ENCODE peak calls at places on chromosomes 13 and 19, in nine cellular contexts. One of them, this sample, is unnamed.

GRCh38 chr13:102351486-102351885 is 50.4 kb downstream of the FGF14 start:
- DNase-seq in heart right ventricle: no peak
- DNase-seq in H9: no peak
- DNase-seq in tibial artery: no peak
- DNase-seq in IMR-90: no peak
- DNase-seq in osteoblast: no peak
- DNase-seq in WTC11: no peak
- DNase-seq in stomach: no peak
- DNase-seq in epithelial cell of esophagus: no peak
- DNase-seq in this sample: no peak

GRCh38 chr19:20179946-20180345 is 12.9 kb downstream of the ZNF486 start:
- DNase-seq in heart right ventricle: no peak
- DNase-seq in H9: no peak
- DNase-seq in tibial artery: no peak
- DNase-seq in IMR-90: no peak
- DNase-seq in osteoblast: no peak
- DNase-seq in WTC11: no peak
- DNase-seq in stomach: no peak
- DNase-seq in epithelial cell of esophagus: peak
- DNase-seq in this sample: no peak

GRCh38 chr13:46516624-46517318 is 36.2 kb upstream of the LRCH1 start:
- DNase-seq in heart right ventricle: no peak
- DNase-seq in H9: no peak
- DNase-seq in tibial artery: no peak
- DNase-seq in IMR-90: no peak
- DNase-seq in osteoblast: peak
- DNase-seq in WTC11: no peak
- DNase-seq in stomach: no peak
- DNase-seq in epithelial cell of esophagus: no peak
- DNase-seq in this sample: no peak

GRCh38 chr13:110201114-110201513 is 105.8 kb downstream of the COL4A1 start:
- DNase-seq in heart right ventricle: no peak
- DNase-seq in H9: no peak
- DNase-seq in tibial artery: no peak
- DNase-seq in IMR-90: no peak
- DNase-seq in osteoblast: no peak
- DNase-seq in WTC11: no peak
- DNase-seq in stomach: no peak
- DNase-seq in epithelial cell of esophagus: no peak
- DNase-seq in this sample: no peak

GRCh38 chr13:99158846-99159245 is 41.8 kb upstream of the UBAC2 start:
- DNase-seq in heart right ventricle: no peak
- DNase-seq in H9: no peak
- DNase-seq in tibial artery: no peak
- DNase-seq in IMR-90: no peak
- DNase-seq in osteoblast: no peak
- DNase-seq in WTC11: no peak
- DNase-seq in stomach: no peak
- DNase-seq in epithelial cell of esophagus: peak
- DNase-seq in this sample: peak

GRCh38 chr19:47228168-47228936 is 2.6 kb downstream of the BBC3 start:
- DNase-seq in heart right ventricle: peak
- DNase-seq in H9: peak
- DNase-seq in tibial artery: peak
- DNase-seq in IMR-90: peak
- DNase-seq in osteoblast: peak
- DNase-seq in WTC11: peak
- DNase-seq in stomach: peak
- DNase-seq in epithelial cell of esophagus: peak
- DNase-seq in this sample: peak

GRCh38 chr13:43205421-43205820 is 182.0 kb downstream of the DNAJC15 start:
- DNase-seq in heart right ventricle: no peak
- DNase-seq in H9: no peak
- DNase-seq in tibial artery: no peak
- DNase-seq in IMR-90: no peak
- DNase-seq in osteoblast: no peak
- DNase-seq in WTC11: no peak
- DNase-seq in stomach: no peak
- DNase-seq in epithelial cell of esophagus: no peak
- DNase-seq in this sample: no peak

GRCh38 chr13:107367258-107367657 is 799.3 kb upstream of the ARGLU1 start:
- DNase-seq in heart right ventricle: no peak
- DNase-seq in H9: no peak
- DNase-seq in tibial artery: no peak
- DNase-seq in IMR-90: peak
- DNase-seq in osteoblast: no peak
- DNase-seq in WTC11: no peak
- DNase-seq in stomach: no peak
- DNase-seq in epithelial cell of esophagus: no peak
- DNase-seq in this sample: no peak

GRCh38 chr19:16626796-16627193 is 1.2 kb downstream of the MED26 start:
- DNase-seq in heart right ventricle: no peak
- DNase-seq in H9: no peak
- DNase-seq in tibial artery: no peak
- DNase-seq in IMR-90: no peak
- DNase-seq in osteoblast: peak
- DNase-seq in WTC11: no peak
- DNase-seq in stomach: no peak
- DNase-seq in epithelial cell of esophagus: no peak
- DNase-seq in this sample: no peak

GRCh38 chr19:16628984-16629691 is 1.1 kb upstream of the MED26 start:
- DNase-seq in heart right ventricle: no peak
- DNase-seq in H9: no peak
- DNase-seq in tibial artery: no peak
- DNase-seq in IMR-90: peak
- DNase-seq in osteoblast: no peak
- DNase-seq in WTC11: no peak
- DNase-seq in stomach: peak
- DNase-seq in epithelial cell of esophagus: peak
- DNase-seq in this sample: no peak

GRCh38 chr19:16628183-16628983 is at the start of gene MED26:
- DNase-seq in heart right ventricle: peak
- DNase-seq in H9: peak
- DNase-seq in tibial artery: peak
- DNase-seq in IMR-90: peak
- DNase-seq in osteoblast: peak
- DNase-seq in WTC11: peak
- DNase-seq in stomach: peak
- DNase-seq in epithelial cell of esophagus: peak
- DNase-seq in this sample: peak

GRCh38 chr19:16627928-16628182 is 149 bp downstream of the MED26 start:
- DNase-seq in heart right ventricle: peak
- DNase-seq in H9: no peak
- DNase-seq in tibial artery: no peak
- DNase-seq in IMR-90: no peak
- DNase-seq in osteoblast: peak
- DNase-seq in WTC11: no peak
- DNase-seq in stomach: no peak
- DNase-seq in epithelial cell of esophagus: no peak
- DNase-seq in this sample: no peak

GRCh38 chr19:16627194-16627927 is 643 bp downstream of the MED26 start:
- DNase-seq in heart right ventricle: no peak
- DNase-seq in H9: no peak
- DNase-seq in tibial artery: peak
- DNase-seq in IMR-90: no peak
- DNase-seq in osteoblast: peak
- DNase-seq in WTC11: no peak
- DNase-seq in stomach: no peak
- DNase-seq in epithelial cell of esophagus: peak
- DNase-seq in this sample: no peak
- TF ChIP-seq CTCF in heart right ventricle: no peak
- TF ChIP-seq CTCF in H9: no peak
- TF ChIP-seq CTCF in tibial artery: no peak
- TF ChIP-seq CTCF in IMR-90: peak
- TF ChIP-seq CTCF in osteoblast: no peak
- TF ChIP-seq CTCF in WTC11: no peak
- TF ChIP-seq CTCF in stomach: no peak
- TF ChIP-seq CTCF in epithelial cell of esophagus: no peak
- TF ChIP-seq CTCF in this sample: no peak

GRCh38 chr19:16605115-16605514 is 22.9 kb downstream of the MED26 start:
- DNase-seq in heart right ventricle: no peak
- DNase-seq in H9: no peak
- DNase-seq in tibial artery: no peak
- DNase-seq in IMR-90: no peak
- DNase-seq in osteoblast: peak
- DNase-seq in WTC11: no peak
- DNase-seq in stomach: no peak
- DNase-seq in epithelial cell of esophagus: no peak
- DNase-seq in this sample: no peak

GRCh38 chr19:16603090-16603489 is 24.9 kb downstream of the MED26 start:
- DNase-seq in heart right ventricle: no peak
- DNase-seq in H9: no peak
- DNase-seq in tibial artery: no peak
- DNase-seq in IMR-90: no peak
- DNase-seq in osteoblast: peak
- DNase-seq in WTC11: no peak
- DNase-seq in stomach: no peak
- DNase-seq in epithelial cell of esophagus: no peak
- DNase-seq in this sample: no peak

GRCh38 chr19:16607819-16608218 is 20.2 kb downstream of the MED26 start:
- DNase-seq in heart right ventricle: no peak
- DNase-seq in H9: no peak
- DNase-seq in tibial artery: no peak
- DNase-seq in IMR-90: no peak
- DNase-seq in osteoblast: no peak
- DNase-seq in WTC11: no peak
- DNase-seq in stomach: no peak
- DNase-seq in epithelial cell of esophagus: no peak
- DNase-seq in this sample: no peak

GRCh38 chr19:16604615-16605014 is 23.4 kb downstream of the MED26 start:
- DNase-seq in heart right ventricle: no peak
- DNase-seq in H9: no peak
- DNase-seq in tibial artery: no peak
- DNase-seq in IMR-90: no peak
- DNase-seq in osteoblast: peak
- DNase-seq in WTC11: no peak
- DNase-seq in stomach: no peak
- DNase-seq in epithelial cell of esophagus: no peak
- DNase-seq in this sample: no peak

DNA sequence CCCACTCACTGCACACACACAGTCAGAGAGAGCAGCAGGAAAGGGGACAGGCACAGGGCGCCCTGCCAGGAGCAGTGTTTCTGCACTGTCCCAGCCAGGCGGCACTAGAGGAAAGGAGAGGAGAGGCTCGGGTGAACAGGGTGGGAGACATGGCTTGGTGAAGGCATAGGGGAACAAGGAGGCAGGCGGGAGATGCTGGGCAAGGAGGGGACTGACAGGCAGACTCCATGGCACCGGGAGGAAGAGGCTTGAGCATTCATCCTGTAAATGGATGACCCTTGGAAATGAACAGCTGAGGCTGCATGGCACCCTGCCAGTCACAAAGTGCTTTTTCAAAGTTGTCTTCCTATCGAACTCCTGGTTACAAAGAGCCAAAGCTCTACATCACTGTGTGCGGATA is 22.5 kb downstream of the MED26 start:
- DNase-seq in heart right ventricle: no peak
- DNase-seq in H9: no peak
- DNase-seq in tibial artery: no peak
- DNase-seq in IMR-90: no peak
- DNase-seq in osteoblast: peak
- DNase-seq in WTC11: no peak
- DNase-seq in stomach: no peak
- DNase-seq in epithelial cell of esophagus: no peak
- DNase-seq in this sample: no peak
- TF ChIP-seq CTCF in heart right ventricle: peak
- TF ChIP-seq CTCF in H9: no peak
- TF ChIP-seq CTCF in tibial artery: no peak
- TF ChIP-seq CTCF in IMR-90: no peak
- TF ChIP-seq CTCF in osteoblast: no peak
- TF ChIP-seq CTCF in WTC11: no peak
- TF ChIP-seq CTCF in stomach: no peak
- TF ChIP-seq CTCF in epithelial cell of esophagus: no peak
- TF ChIP-seq CTCF in this sample: no peak

GRCh38 chr19:13959141-13959961 is 7.0 kb downstream of the DCAF15 start:
- DNase-seq in heart right ventricle: no peak
- DNase-seq in H9: peak
- DNase-seq in tibial artery: no peak
- DNase-seq in IMR-90: no peak
- DNase-seq in osteoblast: peak
- DNase-seq in WTC11: no peak
- DNase-seq in stomach: no peak
- DNase-seq in epithelial cell of esophagus: no peak
- DNase-seq in this sample: no peak

GRCh38 chr19:13958043-13958442 is 5.7 kb downstream of the DCAF15 start:
- DNase-seq in heart right ventricle: no peak
- DNase-seq in H9: no peak
- DNase-seq in tibial artery: no peak
- DNase-seq in IMR-90: no peak
- DNase-seq in osteoblast: no peak
- DNase-seq in WTC11: no peak
- DNase-seq in stomach: no peak
- DNase-seq in epithelial cell of esophagus: no peak
- DNase-seq in this sample: no peak

GRCh38 chr19:13960863-13961784 is 8.8 kb downstream of the DCAF15 start:
- DNase-seq in heart right ventricle: no peak
- DNase-seq in H9: peak
- DNase-seq in tibial artery: no peak
- DNase-seq in IMR-90: no peak
- DNase-seq in osteoblast: peak
- DNase-seq in WTC11: no peak
- DNase-seq in stomach: no peak
- DNase-seq in epithelial cell of esophagus: no peak
- DNase-seq in this sample: no peak

GRCh38 chr19:13961826-13962737 is 9.8 kb downstream of the DCAF15 start:
- DNase-seq in heart right ventricle: no peak
- DNase-seq in H9: peak
- DNase-seq in tibial artery: no peak
- DNase-seq in IMR-90: peak
- DNase-seq in osteoblast: peak
- DNase-seq in WTC11: peak
- DNase-seq in stomach: no peak
- DNase-seq in epithelial cell of esophagus: no peak
- DNase-seq in this sample: no peak

DNA sequence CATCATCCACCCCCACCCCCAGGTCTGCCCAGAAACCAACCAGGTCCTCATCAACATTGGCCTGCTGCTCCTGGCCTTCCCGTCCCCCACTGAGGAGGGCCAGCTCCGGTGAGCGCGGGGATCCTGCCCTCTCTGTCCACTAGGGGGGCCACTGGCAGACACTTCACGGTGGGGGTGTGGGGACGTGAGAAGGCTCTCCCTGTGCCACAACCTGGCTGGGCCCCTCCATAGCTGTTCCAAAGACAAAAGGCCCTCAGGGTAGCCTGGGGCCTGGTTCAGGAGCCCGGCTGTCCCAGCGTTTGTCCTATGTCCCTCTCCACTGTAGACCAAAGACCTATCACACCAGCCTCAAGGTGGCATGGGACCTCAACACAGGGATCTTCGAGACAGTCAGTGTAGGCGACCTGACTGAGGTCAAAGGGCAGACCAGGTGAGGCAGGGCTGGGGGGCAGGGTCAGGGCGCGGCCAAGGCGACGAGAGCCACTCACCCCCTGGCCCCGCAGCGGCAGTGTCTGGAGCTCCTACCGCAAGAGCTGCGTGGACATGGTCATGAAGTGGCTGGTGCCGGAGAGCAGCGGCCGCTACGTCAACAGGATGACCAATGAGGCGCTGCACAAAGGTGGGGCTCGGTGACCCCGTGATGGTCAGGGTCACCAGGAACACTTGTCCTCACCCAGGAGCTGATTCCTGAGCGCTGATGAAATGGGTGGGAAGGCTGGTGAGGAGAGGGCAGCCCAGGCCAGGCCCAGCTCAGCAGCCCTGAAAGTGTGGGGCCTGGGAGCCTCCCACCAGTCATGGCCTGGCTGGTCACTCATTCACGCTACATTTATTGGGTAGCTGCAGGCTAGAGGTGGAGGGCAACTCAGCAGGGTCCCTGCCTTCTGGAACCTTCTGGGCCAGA is 7.9 kb downstream of the DCAF15 start:
- DNase-seq in heart right ventricle: no peak
- DNase-seq in H9: peak
- DNase-seq in tibial artery: no peak
- DNase-seq in IMR-90: no peak
- DNase-seq in osteoblast: peak
- DNase-seq in WTC11: peak
- DNase-seq in stomach: no peak
- DNase-seq in epithelial cell of esophagus: no peak
- DNase-seq in this sample: no peak
- TF ChIP-seq CTCF in heart right ventricle: no peak
- TF ChIP-seq CTCF in H9: peak
- TF ChIP-seq CTCF in tibial artery: no peak
- TF ChIP-seq CTCF in IMR-90: peak
- TF ChIP-seq CTCF in osteoblast: peak
- TF ChIP-seq CTCF in WTC11: peak
- TF ChIP-seq CTCF in stomach: no peak
- TF ChIP-seq CTCF in epithelial cell of esophagus: peak
- TF ChIP-seq CTCF in this sample: peak

GRCh38 chr13:50969691-50970090 is 60.1 kb downstream of the RNASEH2B start:
- DNase-seq in heart right ventricle: no peak
- DNase-seq in H9: peak
- DNase-seq in tibial artery: no peak
- DNase-seq in IMR-90: no peak
- DNase-seq in osteoblast: no peak
- DNase-seq in WTC11: peak
- DNase-seq in stomach: no peak
- DNase-seq in epithelial cell of esophagus: peak
- DNase-seq in this sample: peak
- TF ChIP-seq CTCF in heart right ventricle: peak
- TF ChIP-seq CTCF in H9: peak
- TF ChIP-seq CTCF in tibial artery: peak
- TF ChIP-seq CTCF in IMR-90: no peak
- TF ChIP-seq CTCF in osteoblast: no peak
- TF ChIP-seq CTCF in WTC11: no peak
- TF ChIP-seq CTCF in stomach: no peak
- TF ChIP-seq CTCF in epithelial cell of esophagus: peak
- TF ChIP-seq CTCF in this sample: peak